ENCODE peak calls at places on chromosomes 7 and 10, in eight cellular contexts. R is IMR-90, H is psoas muscle, U is OCI-LY7, K is A549, E is sigmoid colon, L is prostate gland, W is body of pancreas. X is an unnamed sample.

GRCh38 chr7:78081344-78081743 is 282.8 kb downstream of the PHTF2 start:
- DNase-seq in R (no peak), H (no peak), U (no peak), K (no peak), E (no peak), L (no peak), W (no peak), X (no peak)

GRCh38 chr7:96481831-96482230 is 159.9 kb upstream of the SLC25A13 start:
- DNase-seq in R (peak; percentile 1), H (no peak), U (no peak), K (no peak), E (no peak), L (no peak), W (no peak), X (no peak)

GRCh38 chr7:70230761-70231160 is 632.5 kb downstream of the AUTS2 start:
- DNase-seq in R (no peak), H (no peak), U (no peak), K (no peak), E (no peak), L (no peak), W (no peak), X (no peak)

GRCh38 chr7:66296-66695 is 126.1 kb upstream of the FAM20C start:
- DNase-seq in R (no peak), H (peak; percentile 10), U (no peak), K (no peak), E (peak; percentile 45), L (no peak), W (no peak), X (no peak)

GRCh38 chr10:114753126-114753525 is 68.5 kb upstream of the FHIP2A start:
- DNase-seq in R (peak; percentile 77), H (no peak), U (no peak), K (no peak), E (no peak), L (no peak), W (no peak), X (no peak)

GRCh38 chr7:144516729-144517128 is 113.2 kb upstream of the NOBOX start:
- DNase-seq in R (no peak), H (no peak), U (no peak), K (no peak), E (no peak), L (no peak), W (no peak), X (no peak)

GRCh38 chr7:133773601-133774000 is 353.5 kb upstream of the LRGUK start:
- DNase-seq in R (no peak), H (no peak), U (no peak), K (no peak), E (no peak), L (no peak), W (no peak), X (no peak)

GRCh38 chr7:16446508-16446907 is 19.0 kb downstream of the SOSTDC1 start:
- DNase-seq in R (no peak), H (no peak), U (no peak), K (no peak), E (no peak), L (no peak), W (no peak), X (no peak)

GRCh38 chr7:50869108-50869716 is 86.5 kb upstream of the GRB10 start:
- DNase-seq in R (peak; percentile 87), H (no peak), U (no peak), K (peak; percentile 55), E (no peak), L (no peak), W (peak; percentile 62), X (no peak)

GRCh38 chr10:17381502-17382142 is 72.8 kb downstream of the ST8SIA6 start:
- DNase-seq in R (no peak), H (no peak), U (no peak), K (no peak), E (no peak), L (no peak), W (no peak), X (no peak)

GRCh38 chr7:149621776-149622175 is 124.2 kb upstream of the ZNF746 start:
- DNase-seq in R (no peak), H (no peak), U (no peak), K (no peak), E (no peak), L (no peak), W (no peak), X (no peak)

GRCh38 chr10:52644678-52645434 is 127.7 kb downstream of the MBL2 start:
- DNase-seq in R (peak; percentile 32), H (no peak), U (peak; percentile 36), K (peak; percentile 17), E (no peak), L (peak; percentile 35), W (peak; percentile 34), X (no peak)

GRCh38 chr10:11608159-11608966 is 3.1 kb downstream of the USP6NL start:
- DNase-seq in R (no peak), H (no peak), U (peak; percentile 43), K (no peak), E (no peak), L (no peak), W (no peak), X (no peak)

GRCh38 chr10:110821508-110821907 is 50.2 kb upstream of the PDCD4 start:
- DNase-seq in R (no peak), H (peak; percentile 88), U (no peak), K (no peak), E (peak; percentile 71), L (no peak), W (no peak), X (peak; percentile 92)

GRCh38 chr10:110818311-110819257 is 53.1 kb upstream of the PDCD4 start:
- DNase-seq in R (no peak), H (no peak), U (no peak), K (no peak), E (peak; percentile 53), L (peak; percentile 87), W (peak; percentile 89), X (peak; percentile 82)

GRCh38 chr10:110822065-110822707 is 49.5 kb upstream of the PDCD4 start:
- DNase-seq in R (no peak), H (no peak), U (no peak), K (no peak), E (peak; percentile 56), L (no peak), W (no peak), X (no peak)

GRCh38 chr10:110822708-110823291 is 48.9 kb upstream of the PDCD4 start:
- DNase-seq in R (no peak), H (no peak), U (no peak), K (no peak), E (peak; percentile 64), L (peak; percentile 36), W (peak; percentile 90), X (no peak)

GRCh38 chr10:110820321-110820814 is 51.4 kb upstream of the PDCD4 start:
- DNase-seq in R (no peak), H (peak; percentile 81), U (no peak), K (no peak), E (peak; percentile 95), L (peak; percentile 79), W (peak; percentile 54), X (peak; percentile 69)
- H3K4me1 ChIP-seq in R (no peaks in the 10 kb centered on the region), H (peaks cover 71% of the 10 kb centered on the region), U (peaks cover 34% of the 10 kb centered on the region), K (no peaks in the 10 kb centered on the region), E (peaks cover 80% of the 10 kb centered on the region), L (peaks cover 46% of the 10 kb centered on the region), W (peaks cover 77% of the 10 kb centered on the region), X (no peaks in the 10 kb centered on the region)

DNA sequence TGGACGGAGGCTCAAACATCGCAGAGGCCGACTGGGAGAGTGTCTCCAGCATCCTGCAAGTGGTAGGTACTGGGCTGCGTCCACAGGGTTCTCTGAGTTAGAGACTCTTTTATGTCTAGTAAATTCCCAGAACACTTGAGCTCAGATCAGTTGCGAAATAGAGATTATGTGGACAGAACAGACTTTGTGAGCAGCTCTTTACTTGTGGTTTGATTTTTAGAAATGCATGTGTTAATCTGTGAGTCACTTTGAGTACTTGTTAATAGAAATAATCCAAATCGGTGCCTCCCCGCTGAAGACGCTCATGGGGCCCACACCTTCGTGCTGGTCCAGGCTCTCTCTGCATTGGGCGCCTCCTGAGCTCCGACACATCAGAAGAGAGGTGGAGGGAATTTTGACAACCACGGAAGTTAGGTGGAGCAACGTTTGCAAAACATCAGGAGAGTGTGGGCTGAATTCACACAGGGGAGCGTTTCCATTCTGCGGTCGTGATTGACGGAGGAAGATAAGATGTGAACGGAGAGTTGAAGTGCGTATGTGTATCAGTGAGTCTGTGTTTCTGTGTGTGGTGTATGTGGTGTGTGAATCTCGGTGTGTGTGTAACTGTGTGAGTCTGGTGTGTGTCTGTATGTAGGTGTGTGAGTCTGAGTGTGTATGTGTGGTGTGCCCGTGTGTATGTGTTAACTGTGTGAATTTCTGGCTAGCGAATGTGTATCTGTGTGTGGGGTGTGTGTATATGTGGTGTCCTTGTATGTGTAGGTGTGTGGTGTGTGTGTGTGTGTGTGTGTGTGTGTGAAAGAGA is 32.1 kb downstream of the PFKP start:
- DNase-seq in R (peak; percentile 85), H (no peak), U (no peak), K (no peak), E (no peak), L (no peak), W (no peak), X (no peak)
- H3K4me3 ChIP-seq in R (no peak overlapping the region), H (no peak overlapping the region), U (no peak overlapping the region), K (no peak overlapping the region), E (no peak overlapping the region), L (no peak overlapping the region), W (no peak overlapping the region), X (no peak overlapping the region)

GRCh38 chr10:79269969-79270368 is 77.3 kb upstream of the PPIF start:
- DNase-seq in R (no peak), H (no peak), U (no peak), K (no peak), E (no peak), L (no peak), W (no peak), X (no peak)
- H3K4me1 ChIP-seq in R (peaks cover 50% of the 10 kb centered on the region), H (peaks cover 71% of the 10 kb centered on the region), U (peaks cover 22% of the 10 kb centered on the region), K (peaks cover 7% of the 10 kb centered on the region), E (peaks cover 100% of the 10 kb centered on the region), L (peaks cover 19% of the 10 kb centered on the region), W (peaks cover 64% of the 10 kb centered on the region), X (peaks cover 5% of the 10 kb centered on the region)

GRCh38 chr10:29851241-29851640 is 208.1 kb downstream of the JCAD start:
- DNase-seq in R (no peak), H (no peak), U (no peak), K (no peak), E (no peak), L (no peak), W (no peak), X (no peak)

GRCh38 chr10:29846881-29847280 is 212.1 kb upstream of the SVIL start:
- DNase-seq in R (no peak), H (no peak), U (no peak), K (no peak), E (no peak), L (no peak), W (no peak), X (no peak)

GRCh38 chr10:29850371-29850770 is 209.0 kb downstream of the JCAD start:
- DNase-seq in R (no peak), H (no peak), U (no peak), K (no peak), E (no peak), L (no peak), W (no peak), X (no peak)

GRCh38 chr10:29849886-29850285 is 209.5 kb downstream of the JCAD start:
- DNase-seq in R (peak; percentile 61), H (no peak), U (no peak), K (no peak), E (no peak), L (no peak), W (no peak), X (no peak)

DNA sequence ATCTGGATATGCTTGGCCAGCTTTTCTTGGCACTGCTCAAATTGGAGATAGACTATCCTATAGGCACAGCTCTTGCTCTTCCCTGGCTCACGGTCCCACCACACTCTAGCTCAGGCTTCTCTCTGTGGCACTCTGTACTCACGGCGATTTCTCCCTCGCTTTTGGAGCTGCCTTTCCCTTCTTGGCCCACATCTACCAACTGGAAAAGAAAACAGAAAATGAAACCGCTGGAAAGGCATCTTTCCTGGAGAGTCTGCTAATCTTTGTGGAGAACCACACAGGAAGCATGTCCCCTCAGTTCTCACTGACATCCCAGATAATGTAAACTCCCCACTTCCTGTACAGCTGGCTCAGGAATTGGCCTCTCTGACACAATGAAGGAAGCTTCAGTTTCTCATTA is 210.0 kb downstream of the JCAD start:
- DNase-seq in R (peak; percentile 95), H (no peak), U (no peak), K (no peak), E (no peak), L (no peak), W (no peak), X (no peak)
- H3K4me3 ChIP-seq in R (peak overlapping the region; percentile 23), H (no peak overlapping the region), U (no peak overlapping the region), K (no peak overlapping the region), E (no peak overlapping the region), L (no peak overlapping the region), W (no peak overlapping the region), X (peak overlapping the region; percentile 28)